ENCODE peak calls at places on chromosomes 1 and 21, in seven cellular contexts. A is astrocyte, B is left ventricle myocardium inferior, P is H54, H is foreskin fibroblast, N is astrocyte of the spinal cord, R is AG08395. U is an unnamed sample.

GRCh38 chr21:42847051-42847707 is 32.2 kb downstream of the WDR4 start:
- DNase-seq in A (no peak), B (peak; percentile 2), P (no peak), H (no peak), N (no peak), R (no peak), U (no peak)

GRCh38 chr1:41296476-41296875 is 54.4 kb upstream of the SCMH1 start:
- DNase-seq in A (no peak), B (no peak), P (no peak), H (no peak), N (no peak), R (no peak), U (no peak)

GRCh38 chr21:41170442-41170841 is 2.5 kb downstream of the BACE2 start:
- DNase-seq in A (no peak), B (peak; percentile 29), P (peak; percentile 69), H (peak; percentile 3), N (peak; percentile 25), R (peak; percentile 52), U (peak; percentile 56)

GRCh38 chr1:38235705-38236104 is 189.1 kb upstream of the POU3F1 start:
- DNase-seq in A (peak; percentile 88), B (no peak), P (peak; percentile 17), H (peak; percentile 29), N (peak; percentile 60), R (peak; percentile 84), U (no peak)

GRCh38 chr1:230140221-230141001 is 73.4 kb downstream of the GALNT2 start:
- DNase-seq in A (peak; percentile 59), B (no peak), P (no peak), H (no peak), N (peak; percentile 79), R (no peak), U (no peak)

GRCh38 chr1:169340882-169341281 is 26.7 kb downstream of the NME7 start:
- DNase-seq in A (no peak), B (no peak), P (no peak), H (no peak), N (no peak), R (no peak), U (no peak)

GRCh38 chr1:37069406-37069805 is 35.1 kb upstream of the GRIK3 start:
- DNase-seq in A (no peak), B (no peak), P (no peak), H (no peak), N (no peak), R (no peak), U (no peak)

GRCh38 chr1:7186382-7187120 is 401.3 kb downstream of the CAMTA1 start:
- DNase-seq in A (no peak), B (no peak), P (no peak), H (no peak), N (no peak), R (no peak), U (no peak)

GRCh38 chr1:182430263-182431068 is 19.5 kb upstream of the RGSL1 start:
- DNase-seq in A (no peak), B (no peak), P (no peak), H (no peak), N (no peak), R (no peak), U (no peak)

GRCh38 chr1:226277897-226278296 is 31.1 kb downstream of the LIN9 start:
- DNase-seq in A (no peak), B (no peak), P (no peak), H (no peak), N (no peak), R (no peak), U (no peak)

GRCh38 chr1:213564215-213564659 is 423.5 kb upstream of the PROX1 start:
- DNase-seq in A (no peak), B (no peak), P (no peak), H (no peak), N (no peak), R (no peak), U (no peak)

GRCh38 chr1:156124557-156125483 is 10.3 kb downstream of the LMNA start:
- DNase-seq in A (no peak), B (no peak), P (no peak), H (peak; percentile 69), N (no peak), R (peak; percentile 35), U (no peak)

GRCh38 chr21:35217504-35218060 is 168.5 kb upstream of the RUNX1 start:
- DNase-seq in A (peak; percentile 93), B (no peak), P (peak; percentile 52), H (peak; percentile 91), N (peak; percentile 79), R (peak; percentile 82), U (peak; percentile 6)

GRCh38 chr1:36349241-36349671 is 25.8 kb upstream of the EVA1B start:
- DNase-seq in A (peak; percentile 46), B (no peak), P (no peak), H (peak; percentile 61), N (peak; percentile 65), R (peak; percentile 46), U (no peak)

GRCh38 chr1:115142616-115143015 is 53.3 kb upstream of the TSPAN2 start:
- DNase-seq in A (no peak), B (peak; percentile 26), P (no peak), H (no peak), N (peak; percentile 35), R (no peak), U (no peak)

GRCh38 chr1:29142714-29143113 is 19.0 kb upstream of the TMEM200B start:
- DNase-seq in A (no peak), B (no peak), P (no peak), H (no peak), N (no peak), R (no peak), U (no peak)

GRCh38 chr1:212118167-212118871 is 82.8 kb downstream of the DTL start:
- DNase-seq in A (peak; percentile 47), B (no peak), P (no peak), H (no peak), N (peak; percentile 61), R (no peak), U (no peak)

GRCh38 chr1:112689196-112689841 is 14.9 kb downstream of the MOV10 start:
- DNase-seq in A (no peak), B (no peak), P (no peak), H (no peak), N (no peak), R (no peak), U (no peak)

GRCh38 chr1:80825067-80825466 is 975.7 kb upstream of the ADGRL2 start:
- DNase-seq in A (no peak), B (no peak), P (no peak), H (no peak), N (no peak), R (no peak), U (no peak)

GRCh38 chr1:59917026-59917784 is 9.4 kb downstream of the CYP2J2 start:
- DNase-seq in A (no peak), B (no peak), P (no peak), H (no peak), N (no peak), R (no peak), U (no peak)

GRCh38 chr1:168454211-168454815 is 89.5 kb downstream of the XCL2 start:
- DNase-seq in A (peak; percentile 85), B (no peak), P (no peak), H (peak; percentile 63), N (peak; percentile 32), R (peak; percentile 74), U (no peak)

GRCh38 chr1:167432780-167433179 is 85.5 kb downstream of the CD247 start:
- DNase-seq in A (no peak), B (no peak), P (no peak), H (no peak), N (no peak), R (no peak), U (no peak)

GRCh38 chr1:237429252-237429651 is 387.3 kb downstream of the RYR2 start:
- DNase-seq in A (no peak), B (no peak), P (no peak), H (no peak), N (no peak), R (no peak), U (no peak)

GRCh38 chr1:222670110-222670509 is 42.2 kb downstream of the AIDA start:
- DNase-seq in A (no peak), B (no peak), P (no peak), H (no peak), N (no peak), R (no peak), U (no peak)

GRCh38 chr1:181104042-181104789 is 15.7 kb downstream of the IER5 start:
- DNase-seq in A (no peak), B (no peak), P (no peak), H (no peak), N (no peak), R (no peak), U (peak; percentile 79)

GRCh38 chr1:192489046-192489445 is 86.5 kb upstream of the RGS1 start:
- DNase-seq in A (peak; percentile 61), B (no peak), P (no peak), H (peak; percentile 90), N (no peak), R (peak; percentile 38), U (no peak)

GRCh38 chr1:66478116-66478515 is 55.8 kb upstream of the SGIP1 start:
- DNase-seq in A (peak; percentile 90), B (no peak), P (no peak), H (peak; percentile 64), N (peak; percentile 58), R (peak; percentile 68), U (peak; percentile 44)

GRCh38 chr1:34460193-34460592 is 283.5 kb downstream of the C1orf94 start:
- DNase-seq in A (no peak), B (no peak), P (peak; percentile 50), H (no peak), N (no peak), R (peak; percentile 8), U (peak; percentile 15)

GRCh38 chr21:15141236-15141970 is 76.6 kb upstream of the NRIP1 start:
- DNase-seq in A (no peak), B (no peak), P (no peak), H (no peak), N (no peak), R (no peak), U (peak; percentile 48)

GRCh38 chr1:39036678-39037077 is 10.5 kb downstream of the NDUFS5 start:
- DNase-seq in A (no peak), B (no peak), P (no peak), H (no peak), N (no peak), R (no peak), U (no peak)

GRCh38 chr1:1255627-1256026 is 9.1 kb upstream of the C1QTNF12 start:
- DNase-seq in A (no peak), B (no peak), P (no peak), H (no peak), N (no peak), R (no peak), U (no peak)

GRCh38 chr1:244341455-244342450 is 110.0 kb downstream of the ADSS2 start:
- DNase-seq in A (peak; percentile 49), B (no peak), P (peak; percentile 26), H (no peak), N (peak; percentile 51), R (peak; percentile 37), U (peak; percentile 73)

GRCh38 chr1:221726331-221726692 is 15.6 kb downstream of the DUSP10 start:
- DNase-seq in A (no peak), B (no peak), P (no peak), H (no peak), N (no peak), R (no peak), U (no peak)

GRCh38 chr1:98949606-98950005 is 55.1 kb downstream of the PLPPR5 start:
- DNase-seq in A (peak; percentile 13), B (no peak), P (no peak), H (no peak), N (no peak), R (no peak), U (no peak)

GRCh38 chr1:178536844-178537371 is 24.0 kb downstream of the TEX35 start:
- DNase-seq in A (peak; percentile 98), B (peak; percentile 71), P (peak; percentile 92), H (peak; percentile 99), N (peak; percentile 97), R (peak; percentile 96), U (peak; percentile 82)

GRCh38 chr1:30471307-30471706 is 252.1 kb downstream of the MATN1 start:
- DNase-seq in A (no peak), B (no peak), P (no peak), H (no peak), N (no peak), R (no peak), U (no peak)

GRCh38 chr1:174883361-174883760 is 116.4 kb upstream of the CACYBP start:
- DNase-seq in A (peak; percentile 44), B (no peak), P (no peak), H (peak; percentile 14), N (peak; percentile 17), R (peak; percentile 32), U (peak; percentile 23)